ENCODE peak calls at places on chromosomes 4 and X, in six cellular contexts. V is H54, T is A549, R is sigmoid colon, K is stomach, F is heart left ventricle. H is an unnamed sample.

GRCh38 chr4:152949930-152950329 is 13.8 kb downstream of the FHDC1 start:
- DNase-seq in K (no peak), T (no peak), V (no peak), F (no peak), R (no peak), H (no peak)

GRCh38 chr4:30828290-30828926 is 108.2 kb downstream of the PCDH7 start:
- DNase-seq in K (no peak), F (no peak), R (no peak), V (no peak), T (no peak), H (peak)

GRCh38 chrX:41022579-41022978 is 62.7 kb upstream of the USP9X start:
- DNase-seq in R (no peak), K (no peak), T (peak), V (no peak), F (no peak), H (peak)

GRCh38 chr4:2333916-2334644 is 72.2 kb upstream of the MXD4 start:
- DNase-seq in V (no peak), K (no peak), R (no peak), T (no peak), F (no peak), H (no peak)

GRCh38 chr4:118033148-118034060 is 882 bp upstream of the NDST3 start:
- DNase-seq in K (peak), F (peak), T (peak), R (peak), V (peak), H (peak)

GRCh38 chrX:108224727-108225455 is 133.3 kb downstream of the ATG4A start:
- DNase-seq in V (peak), F (no peak), K (no peak), R (no peak), T (peak), H (peak)

GRCh38 chr4:87382116-87382515 is 8.9 kb downstream of the HSD17B11 start:
- DNase-seq in R (no peak), V (no peak), F (no peak), T (no peak), K (no peak), H (no peak)

GRCh38 chr4:139175647-139176298 is 1.2 kb downstream of the ELF2 start:
- DNase-seq in R (no peak), T (no peak), V (peak), K (no peak), F (no peak), H (peak)

GRCh38 chr4:20883231-20883630 is 183.0 kb downstream of the PACRGL start:
- DNase-seq in K (no peak), V (no peak), R (no peak), F (no peak), T (peak), H (no peak)

GRCh38 chr4:18518098-18518497 is 496.5 kb upstream of the LCORL start:
- DNase-seq in R (no peak), V (no peak), F (no peak), K (no peak), T (no peak), H (no peak)

GRCh38 chrX:77937291-77937690 is 26.8 kb downstream of the ATP7A start:
- DNase-seq in R (no peak), V (no peak), K (no peak), T (peak), F (no peak), H (no peak)

GRCh38 chr4:68951078-68951805 is at the start of gene UGT2A3:
- DNase-seq in F (no peak), T (peak), R (no peak), V (no peak), K (no peak), H (no peak)

GRCh38 chr4:94127707-94128328 is 79.8 kb upstream of the SMARCAD1 start:
- DNase-seq in T (peak), V (no peak), F (no peak), R (no peak), K (no peak), H (peak)

GRCh38 chr4:137861682-137862081 is 329.4 kb upstream of the PCDH18 start:
- DNase-seq in R (no peak), T (peak), K (no peak), F (no peak), V (no peak), H (no peak)

GRCh38 chrX:3166670-3167455 is 125.6 kb downstream of the ARSF start:
- DNase-seq in F (no peak), K (no peak), T (no peak), R (no peak), V (no peak), H (no peak)

GRCh38 chrX:106905064-106905708 is 2.0 kb upstream of the RIPPLY1 start:
- DNase-seq in K (no peak), V (no peak), T (no peak), F (no peak), R (no peak), H (no peak)

GRCh38 chrX:13778916-13779315 is 38.0 kb downstream of the GPM6B start:
- DNase-seq in T (no peak), V (peak), R (no peak), K (no peak), F (no peak), H (no peak)

GRCh38 chr4:83964996-83965541 is 429.2 kb downstream of the GPAT3 start:
- DNase-seq in V (no peak), F (no peak), R (no peak), T (peak), K (no peak), H (no peak)

GRCh38 chr4:180751009-180751408 is 1492.2 kb upstream of the TENM3 start:
- DNase-seq in T (peak), F (no peak), K (no peak), R (no peak), V (no peak), H (no peak)

GRCh38 chr4:41214158-41215146 is at the start of gene APBB2:
- DNase-seq in T (peak), V (peak), K (peak), R (peak), F (peak), H (peak)

GRCh38 chrX:31190221-31190975 is 118.6 kb upstream of the FTHL17 start:
- DNase-seq in R (no peak), T (no peak), V (no peak), F (no peak), K (no peak), H (no peak)

GRCh38 chrX:137166591-137166990 is 132.8 kb upstream of the GPR101 start:
- DNase-seq in T (no peak), K (peak), R (no peak), F (no peak), V (no peak), H (no peak)

GRCh38 chrX:129433945-129434344 is 89.3 kb downstream of the SMARCA1 start:
- DNase-seq in F (no peak), T (no peak), R (no peak), K (no peak), V (no peak), H (no peak)

GRCh38 chr4:66554844-66555243 is 884.6 kb upstream of the EPHA5 start:
- DNase-seq in R (no peak), T (no peak), K (no peak), V (no peak), F (no peak), H (no peak)

GRCh38 chr4:123232439-123232838 is 164.2 kb upstream of the SPRY1 start:
- DNase-seq in K (no peak), V (no peak), T (no peak), R (no peak), F (no peak), H (no peak)

GRCh38 chr4:77493829-77494551 is 111.6 kb upstream of the CXCL13 start:
- DNase-seq in T (no peak), F (no peak), R (no peak), V (no peak), K (no peak), H (no peak)

GRCh38 chr4:148574502-148574901 is 132.3 kb upstream of the NR3C2 start:
- DNase-seq in K (no peak), R (no peak), F (no peak), V (no peak), T (no peak), H (no peak)

GRCh38 chrX:78997870-78998558 is 52.8 kb downstream of the P2RY10 start:
- DNase-seq in K (no peak), R (no peak), T (no peak), F (no peak), V (no peak), H (no peak)

GRCh38 chr4:15805583-15806517 is 27.7 kb downstream of the CD38 start:
- DNase-seq in F (no peak), R (no peak), T (peak), K (peak), V (peak), H (peak)

GRCh38 chr4:2269618-2270163 is 7.8 kb upstream of the MXD4 start:
- DNase-seq in K (no peak), T (no peak), R (no peak), V (no peak), F (no peak), H (no peak)

GRCh38 chr4:73676881-73677323 is 56.7 kb upstream of the RASSF6 start:
- DNase-seq in R (no peak), V (no peak), T (peak), K (no peak), F (no peak), H (no peak)

GRCh38 chr4:122047706-122048425 is 96.0 kb upstream of the TRPC3 start:
- DNase-seq in T (no peak), V (no peak), K (no peak), F (no peak), R (no peak), H (no peak)

GRCh38 chrX:40755291-40756249 is 20.2 kb upstream of the MED14 start:
- DNase-seq in R (no peak), T (no peak), V (no peak), K (no peak), F (peak), H (no peak)

GRCh38 chr4:99462875-99463464 is 27.8 kb upstream of the ADH7 start:
- DNase-seq in T (peak), K (peak), R (peak), F (peak), V (peak), H (peak)

GRCh38 chrX:43968347-43968746 is 4.8 kb downstream of the NDP start:
- DNase-seq in R (no peak), K (no peak), T (no peak), F (no peak), V (no peak), H (no peak)

GRCh38 chr4:22502895-22503814 is 12.7 kb downstream of the ADGRA3 start:
- DNase-seq in V (no peak), R (no peak), K (no peak), F (no peak), T (no peak), H (no peak)

GRCh38 chrX:145178268-145178667 is 69.0 kb upstream of the SPANXN1 start:
- DNase-seq in V (no peak), T (no peak), F (no peak), K (no peak), R (no peak), H (no peak)

GRCh38 chr4:83075696-83076095 is 38.8 kb downstream of the PLAC8 start:
- DNase-seq in R (no peak), K (no peak), T (no peak), F (no peak), V (peak), H (no peak)

GRCh38 chrX:123876177-123876576 is 16.3 kb downstream of the XIAP start:
- DNase-seq in V (no peak), F (no peak), R (no peak), T (no peak), K (no peak), H (no peak)

GRCh38 chrX:21968333-21968732 is 27.8 kb downstream of the SMS start:
- DNase-seq in T (no peak), F (no peak), K (no peak), R (no peak), V (no peak), H (no peak)
- TF ChIP-seq POLR2A in T (no peak), F (no peak), K (no peak), R (no peak), V (no peak), H (no peak)

DNA sequence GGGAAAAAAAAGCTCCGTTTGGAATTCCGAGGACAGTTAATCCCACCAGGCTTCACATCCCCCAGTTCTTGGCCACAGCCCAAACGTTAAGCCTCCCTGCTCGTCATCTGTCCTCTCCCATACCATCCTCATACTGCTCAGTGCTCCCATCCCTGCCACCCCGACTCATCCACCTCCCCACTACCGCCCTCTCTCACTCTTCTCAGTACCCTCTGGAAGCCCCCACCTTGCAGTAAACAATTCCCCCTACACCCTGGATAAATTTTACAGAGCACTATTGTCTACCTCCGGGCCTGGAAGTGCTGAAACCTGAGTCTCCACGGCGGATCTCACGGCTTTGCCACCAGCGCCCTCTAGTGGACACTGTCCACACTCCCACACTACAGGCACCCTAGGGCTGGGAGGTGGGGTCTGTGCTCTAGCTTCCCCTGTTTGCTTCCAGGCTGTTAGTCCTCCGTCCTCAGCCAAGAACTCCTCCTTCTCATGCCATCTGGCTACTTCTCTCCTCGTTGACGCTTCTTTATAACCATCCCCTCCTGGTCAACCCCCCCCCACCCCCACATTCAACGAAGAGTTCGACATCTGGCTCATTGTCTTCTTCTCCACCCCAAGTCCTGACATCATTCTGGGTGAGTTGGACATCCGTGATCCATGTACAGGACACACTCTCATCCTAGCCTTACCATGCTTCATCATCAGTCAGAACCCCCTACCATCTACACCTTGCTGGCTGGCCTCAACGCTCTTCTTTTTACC is 54.5 kb downstream of the RTL9 start:
- DNase-seq in R (peak), T (peak), V (peak), K (peak), F (peak), H (no peak)
- TF ChIP-seq POLR2A in R (no peak), T (no peak), V (no peak), K (no peak), F (no peak), H (no peak)

DNA sequence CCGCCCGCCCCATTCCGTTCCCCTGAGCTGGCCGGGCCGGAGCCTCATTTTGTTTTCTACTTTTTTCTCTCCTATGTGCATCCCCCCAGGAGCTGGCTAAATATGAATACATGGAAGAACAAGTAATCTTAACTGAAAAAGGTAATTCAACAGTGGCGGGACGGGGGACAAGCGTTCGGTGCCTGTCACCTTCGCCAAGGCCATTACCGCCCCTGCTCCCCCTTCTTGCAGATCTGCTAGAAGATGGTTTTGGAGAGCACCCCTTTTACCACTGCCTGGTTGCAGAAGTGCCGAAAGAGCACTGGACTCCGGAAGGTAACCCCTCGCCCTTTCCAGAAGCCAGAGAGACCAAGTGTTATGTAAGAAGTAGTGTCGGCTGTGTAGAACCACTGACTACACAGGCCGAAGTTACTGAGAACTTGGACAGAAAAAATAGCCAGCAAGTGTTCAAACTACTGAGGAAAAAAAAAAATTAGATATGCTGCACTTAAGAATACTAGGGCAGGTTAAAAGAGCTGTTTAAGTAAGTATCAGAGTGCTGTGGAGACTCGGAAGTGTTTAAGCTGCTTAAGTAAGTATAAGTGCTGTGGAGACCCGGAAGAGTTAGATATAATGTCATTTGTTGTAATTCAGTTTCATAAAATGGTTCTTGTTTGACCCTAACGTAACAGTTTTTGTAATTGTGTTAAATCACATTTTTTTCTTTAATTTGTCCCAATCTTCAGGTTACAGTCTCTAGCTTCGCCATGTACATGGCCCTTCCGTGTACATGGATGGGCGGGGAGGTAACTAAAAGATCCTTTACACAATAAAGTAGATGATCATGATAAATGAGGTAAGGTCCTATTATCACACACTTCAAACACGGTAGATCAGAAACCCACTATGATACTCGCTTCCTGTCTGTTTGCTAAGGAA is 855 bp downstream of the SAT1 start:
- DNase-seq in T (peak), K (no peak), F (no peak), V (no peak), R (no peak), H (no peak)
- TF ChIP-seq POLR2A in T (no peak), K (no peak), F (peak), V (no peak), R (no peak), H (no peak)

GRCh38 chr4:109702950-109703663 is at the start of gene CASP6:
- DNase-seq in R (peak), F (peak), V (peak), T (peak), K (peak), H (peak)
- TF ChIP-seq POLR2A in R (peak), F (peak), V (peak), T (peak), K (no peak), H (no peak)

DNA sequence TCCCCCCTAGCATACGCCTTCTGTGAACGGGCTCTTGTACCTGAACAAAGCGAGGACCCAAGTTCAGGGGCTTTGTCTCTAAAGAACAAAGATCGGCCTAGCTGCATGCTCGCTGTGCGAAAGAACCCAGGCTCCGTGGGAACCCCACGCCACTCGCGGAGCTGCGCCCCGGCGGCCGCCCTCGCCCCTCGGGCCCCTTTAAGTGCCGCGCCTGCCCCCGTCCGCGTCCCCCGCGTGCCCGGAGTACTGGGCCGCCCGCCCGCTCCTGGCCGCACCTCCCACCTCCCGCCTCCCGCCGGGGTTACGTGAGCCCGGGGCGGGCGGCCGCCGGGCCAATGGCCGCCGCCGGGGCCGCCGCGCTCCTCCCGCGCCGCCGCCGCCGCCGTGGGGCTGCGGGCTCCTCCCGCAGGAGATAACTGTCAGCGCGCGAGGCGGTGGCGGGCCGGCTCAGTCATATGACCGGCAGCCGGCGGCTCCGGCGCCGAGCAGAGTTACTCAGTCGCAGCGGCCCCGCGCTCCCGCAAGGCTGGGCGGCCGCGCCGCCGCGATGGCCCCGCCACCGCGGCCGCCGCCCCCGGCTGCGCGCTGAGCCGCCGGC is at the start of gene FNIP2:
- DNase-seq in K (peak), V (peak), R (peak), T (peak), F (peak), H (peak)
- TF ChIP-seq POLR2A in K (no peak), V (peak), R (no peak), T (peak), F (peak), H (peak)

H was measured in HCT116.